ENCODE peak calls at places on chromosomes 4 and X, in nine cellular contexts. T is WTC11, O is kidney, V is K562, X is AG10803, L is HepG2, B is spleen, R is osteocyte, U is RWPE2. A is an unnamed sample.

GRCh38 chr4:78990938-78991810 is 51.9 kb upstream of the PAQR3 start:
- DNase-seq in T (no peak), O (no peak), V (no peak), X (no peak), L (no peak), B (no peak), R (no peak), U (no peak), A (no peak)

GRCh38 chrX:124274438-124275166 is 57.9 kb upstream of the TEX13D start:
- DNase-seq in T (no peak), O (no peak), V (no peak), X (no peak), L (no peak), B (no peak), R (no peak), U (no peak), A (no peak)

GRCh38 chrX:124211312-124211942 is 121.0 kb upstream of the TEX13D start:
- DNase-seq in T (no peak), O (no peak), V (peak), X (peak), L (peak), B (no peak), R (no peak), U (no peak), A (no peak)

GRCh38 chr4:3317011-3317655 is 24.3 kb downstream of the RGS12 start:
- DNase-seq in T (no peak), O (peak), V (no peak), X (no peak), L (no peak), B (peak), R (peak), U (no peak), A (no peak)

GRCh38 chrX:32530802-32531403 is 680.4 kb downstream of the DMD start:
- DNase-seq in T (no peak), O (no peak), V (peak), X (peak), L (peak), B (no peak), R (no peak), U (no peak), A (no peak)

GRCh38 chrX:95754411-95754810 is 930.2 kb upstream of the DIAPH2 start:
- DNase-seq in T (no peak), O (no peak), V (no peak), X (no peak), L (no peak), B (no peak), R (no peak), U (no peak), A (no peak)

GRCh38 chrX:22748093-22748999 is 251.4 kb upstream of the DDX53 start:
- DNase-seq in T (peak), O (no peak), V (peak), X (peak), L (peak), B (no peak), R (no peak), U (no peak), A (no peak)

GRCh38 chr4:38005637-38006036 is 45.4 kb downstream of the PTTG2 start:
- DNase-seq in T (no peak), O (no peak), V (no peak), X (no peak), L (no peak), B (no peak), R (no peak), U (no peak), A (no peak)

GRCh38 chr4:10032625-10033024 is 11.3 kb upstream of the SLC2A9 start:
- DNase-seq in T (no peak), O (no peak), V (no peak), X (peak), L (peak), B (no peak), R (no peak), U (no peak), A (no peak)

GRCh38 chr4:72525938-72526337 is 43.1 kb downstream of the ADAMTS3 start:
- DNase-seq in T (no peak), O (peak), V (no peak), X (peak), L (no peak), B (peak), R (no peak), U (no peak), A (no peak)

GRCh38 chr4:10856271-10856670 is 171.7 kb upstream of the CLNK start:
- DNase-seq in T (no peak), O (no peak), V (no peak), X (no peak), L (no peak), B (no peak), R (no peak), U (no peak), A (no peak)

GRCh38 chr4:171676555-171677215 is 136.5 kb upstream of the GALNTL6 start:
- DNase-seq in T (no peak), O (no peak), V (no peak), X (no peak), L (no peak), B (no peak), R (no peak), U (no peak), A (no peak)

GRCh38 chr4:159137176-159137575 is 34.3 kb downstream of the RAPGEF2 start:
- DNase-seq in T (no peak), O (no peak), V (no peak), X (no peak), L (no peak), B (no peak), R (no peak), U (no peak), A (no peak)

GRCh38 chrX:38095971-38096529 is 89.7 kb downstream of the SYTL5 start:
- DNase-seq in T (no peak), O (no peak), V (no peak), X (no peak), L (no peak), B (no peak), R (no peak), U (no peak), A (no peak)

GRCh38 chrX:124231454-124231853 is 101.0 kb upstream of the TEX13D start:
- DNase-seq in T (no peak), O (no peak), V (no peak), X (no peak), L (no peak), B (no peak), R (no peak), U (no peak), A (no peak)

GRCh38 chr4:186201535-186202230 is 10.3 kb downstream of the CYP4V2 start:
- DNase-seq in T (peak), O (no peak), V (peak), X (peak), L (peak), B (peak), R (no peak), U (no peak), A (no peak)

GRCh38 chr4:108172780-108173598 is 4.3 kb upstream of the LEF1 start:
- DNase-seq in T (peak), O (peak), V (peak), X (no peak), L (peak), B (peak), R (no peak), U (no peak), A (no peak)

GRCh38 chr4:142523111-142523510 is 323.0 kb downstream of the INPP4B start:
- DNase-seq in T (no peak), O (no peak), V (no peak), X (no peak), L (no peak), B (no peak), R (no peak), U (no peak), A (no peak)

GRCh38 chr4:13766722-13767495 is 139.4 kb upstream of the BOD1L1 start:
- DNase-seq in T (no peak), O (no peak), V (no peak), X (no peak), L (no peak), B (no peak), R (no peak), U (no peak), A (no peak)

DNA sequence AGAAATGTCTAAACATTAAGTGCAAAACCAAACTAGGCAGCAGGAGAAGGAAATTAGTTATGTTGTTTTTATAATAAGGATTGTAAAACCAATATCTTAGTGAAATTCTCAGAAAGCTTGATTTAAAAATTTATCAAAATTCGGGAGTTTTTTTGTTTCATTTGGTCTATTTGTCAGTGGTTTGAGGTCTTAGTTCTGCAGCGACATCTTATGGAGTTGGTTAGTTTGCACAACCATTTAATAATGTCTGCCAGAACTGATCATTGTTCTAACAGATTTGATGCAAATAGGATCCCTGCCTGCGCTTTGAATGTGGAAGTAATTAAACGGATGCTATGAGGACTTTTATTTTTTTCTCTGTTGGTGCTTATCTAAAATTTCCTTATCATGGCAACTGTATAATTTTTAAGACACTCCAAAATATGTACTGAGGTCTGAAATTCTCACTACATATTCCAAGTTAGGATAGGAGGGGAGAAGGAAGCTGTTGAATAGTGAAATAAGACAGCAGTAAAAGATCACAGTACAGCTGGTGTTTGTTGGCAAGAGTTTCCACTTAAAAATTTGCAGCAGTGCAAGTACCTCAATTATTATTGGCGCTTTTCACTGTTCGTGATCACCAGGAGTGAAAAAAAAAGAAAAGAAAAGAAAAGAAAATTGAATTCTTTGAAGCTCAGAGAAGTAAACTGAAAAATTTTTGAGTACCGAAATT is 2521.4 kb downstream of the ARAP2 start:
- DNase-seq in T (no peak), O (no peak), V (no peak), X (peak), L (no peak), B (no peak), R (no peak), U (no peak), A (no peak)
- TF ChIP-seq CTCF in T (no peak), O (no peak), V (no peak), X (peak), L (no peak), B (no peak), R (peak), U (no peak), A (no peak)

DNA sequence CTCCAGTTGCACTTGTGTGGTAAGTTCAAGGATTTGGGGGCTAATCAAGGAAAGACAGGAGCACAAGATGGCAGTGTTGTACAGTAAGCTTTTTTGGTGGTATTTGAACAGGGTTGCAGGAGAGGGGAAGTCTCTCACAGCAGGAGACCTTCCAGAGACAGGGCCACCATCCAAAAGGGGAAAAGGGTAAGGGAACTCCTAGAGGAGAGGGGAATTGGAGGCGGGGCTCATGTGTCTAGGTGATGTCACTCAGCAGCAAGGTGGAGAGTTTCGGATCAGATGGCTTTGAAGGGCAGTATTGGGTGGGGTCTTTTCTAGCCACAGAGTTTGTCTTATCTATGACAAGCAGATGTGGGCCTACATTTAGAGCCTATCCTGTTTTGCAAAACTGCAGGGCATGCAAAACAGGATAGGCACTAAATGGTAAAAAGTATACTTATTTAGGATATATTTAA is 13.4 kb upstream of the RNF175 start:
- DNase-seq in T (peak), O (no peak), V (peak), X (peak), L (no peak), B (no peak), R (no peak), U (no peak), A (no peak)
- TF ChIP-seq CTCF in T (no peak), O (no peak), V (peak), X (peak), L (peak), B (no peak), R (peak), U (peak), A (peak)

GRCh38 chrX:108584617-108585211 is 145.1 kb downstream of the COL4A5 start:
- DNase-seq in T (peak), O (no peak), V (peak), X (peak), L (no peak), B (no peak), R (no peak), U (no peak), A (no peak)
- TF ChIP-seq CTCF in T (no peak), O (no peak), V (peak), X (peak), L (no peak), B (no peak), R (peak), U (peak), A (peak)

GRCh38 chr4:28357985-28358384 is 1497.3 kb downstream of the STIM2 start:
- DNase-seq in T (peak), O (no peak), V (no peak), X (peak), L (no peak), B (no peak), R (no peak), U (no peak), A (no peak)
- TF ChIP-seq CTCF in T (no peak), O (no peak), V (no peak), X (peak), L (no peak), B (no peak), R (peak), U (peak), A (peak)

GRCh38 chrX:44945736-44946135 is 72.7 kb downstream of the KDM6A start:
- DNase-seq in T (no peak), O (no peak), V (peak), X (no peak), L (peak), B (no peak), R (no peak), U (no peak), A (no peak)
- TF ChIP-seq CTCF in T (no peak), O (peak), V (no peak), X (no peak), L (peak), B (no peak), R (no peak), U (no peak), A (no peak)

GRCh38 chr4:15513545-15513944 is 43.9 kb downstream of the CC2D2A start:
- DNase-seq in T (no peak), O (no peak), V (no peak), X (no peak), L (no peak), B (no peak), R (no peak), U (no peak), A (no peak)
- TF ChIP-seq CTCF in T (no peak), O (no peak), V (no peak), X (peak), L (no peak), B (no peak), R (peak), U (no peak), A (peak)